ENCODE peak calls at places on chromosomes 6 and 20, in nine cellular contexts. One of them, this sample, is unnamed.

GRCh38 chr6:166360243-166361079 is 18.1 kb upstream of the SFT2D1 start:
- DNase-seq in IMR-90: peak
- DNase-seq in cortex of kidney: no peak
- DNase-seq in activated T-cell treated with anti-CD3 and anti-CD28 coated beads for 24 hours: no peak
- DNase-seq in caudate nucleus: no peak
- DNase-seq in lower lobe of right lung: no peak
- DNase-seq in ELR: peak
- DNase-seq in cardiac muscle cell: no peak
- DNase-seq in GM23338: no peak
- DNase-seq in this sample: no peak

GRCh38 chr20:36465109-36466080 is 75.9 kb upstream of the MYL9 start:
- DNase-seq in caudate nucleus: no peak
- DNase-seq in cortex of kidney: no peak
- DNase-seq in lower lobe of right lung: no peak
- DNase-seq in IMR-90: peak
- DNase-seq in cardiac muscle cell: no peak
- DNase-seq in GM23338: peak
- DNase-seq in activated T-cell treated with anti-CD3 and anti-CD28 coated beads for 24 hours: peak
- DNase-seq in ELR: peak
- DNase-seq in this sample: peak

GRCh38 chr6:78487401-78487800 is 379.9 kb upstream of the IRAK1BP1 start:
- DNase-seq in ELR: peak
- DNase-seq in cardiac muscle cell: no peak
- DNase-seq in lower lobe of right lung: no peak
- DNase-seq in IMR-90: peak
- DNase-seq in GM23338: no peak
- DNase-seq in caudate nucleus: no peak
- DNase-seq in cortex of kidney: no peak
- DNase-seq in activated T-cell treated with anti-CD3 and anti-CD28 coated beads for 24 hours: no peak
- DNase-seq in this sample: no peak

GRCh38 chr6:11223296-11223695 is 9.2 kb downstream of the NEDD9 start:
- DNase-seq in activated T-cell treated with anti-CD3 and anti-CD28 coated beads for 24 hours: no peak
- DNase-seq in cortex of kidney: no peak
- DNase-seq in ELR: no peak
- DNase-seq in cardiac muscle cell: no peak
- DNase-seq in IMR-90: no peak
- DNase-seq in caudate nucleus: no peak
- DNase-seq in GM23338: no peak
- DNase-seq in lower lobe of right lung: no peak
- DNase-seq in this sample: no peak

GRCh38 chr6:21678990-21679389 is 85.4 kb downstream of the SOX4 start:
- DNase-seq in ELR: peak
- DNase-seq in IMR-90: peak
- DNase-seq in caudate nucleus: no peak
- DNase-seq in activated T-cell treated with anti-CD3 and anti-CD28 coated beads for 24 hours: no peak
- DNase-seq in GM23338: no peak
- DNase-seq in lower lobe of right lung: no peak
- DNase-seq in cortex of kidney: no peak
- DNase-seq in cardiac muscle cell: no peak
- DNase-seq in this sample: no peak

GRCh38 chr6:90111387-90111786 is 185.3 kb downstream of the BACH2 start:
- DNase-seq in lower lobe of right lung: no peak
- DNase-seq in IMR-90: no peak
- DNase-seq in cardiac muscle cell: no peak
- DNase-seq in cortex of kidney: no peak
- DNase-seq in GM23338: no peak
- DNase-seq in activated T-cell treated with anti-CD3 and anti-CD28 coated beads for 24 hours: no peak
- DNase-seq in ELR: no peak
- DNase-seq in caudate nucleus: no peak
- DNase-seq in this sample: no peak

GRCh38 chr20:49704932-49705336 is 8.7 kb downstream of the B4GALT5 start:
- DNase-seq in ELR: no peak
- DNase-seq in lower lobe of right lung: no peak
- DNase-seq in cortex of kidney: no peak
- DNase-seq in GM23338: no peak
- DNase-seq in cardiac muscle cell: no peak
- DNase-seq in IMR-90: no peak
- DNase-seq in caudate nucleus: no peak
- DNase-seq in activated T-cell treated with anti-CD3 and anti-CD28 coated beads for 24 hours: no peak
- DNase-seq in this sample: no peak

GRCh38 chr6:150025201-150025917 is at the start of gene RAET1L:
- DNase-seq in cardiac muscle cell: no peak
- DNase-seq in caudate nucleus: no peak
- DNase-seq in ELR: peak
- DNase-seq in IMR-90: peak
- DNase-seq in cortex of kidney: no peak
- DNase-seq in GM23338: peak
- DNase-seq in lower lobe of right lung: no peak
- DNase-seq in activated T-cell treated with anti-CD3 and anti-CD28 coated beads for 24 hours: no peak
- DNase-seq in this sample: no peak

GRCh38 chr6:35354361-35355135 is 12.2 kb downstream of the PPARD start:
- DNase-seq in cortex of kidney: no peak
- DNase-seq in lower lobe of right lung: no peak
- DNase-seq in activated T-cell treated with anti-CD3 and anti-CD28 coated beads for 24 hours: no peak
- DNase-seq in GM23338: no peak
- DNase-seq in ELR: no peak
- DNase-seq in caudate nucleus: no peak
- DNase-seq in IMR-90: peak
- DNase-seq in cardiac muscle cell: no peak
- DNase-seq in this sample: no peak

GRCh38 chr6:33595001-33595846 is 15.1 kb upstream of the BAK1 start:
- DNase-seq in ELR: peak
- DNase-seq in cardiac muscle cell: no peak
- DNase-seq in activated T-cell treated with anti-CD3 and anti-CD28 coated beads for 24 hours: no peak
- DNase-seq in GM23338: no peak
- DNase-seq in lower lobe of right lung: no peak
- DNase-seq in caudate nucleus: no peak
- DNase-seq in cortex of kidney: no peak
- DNase-seq in IMR-90: peak
- DNase-seq in this sample: no peak

GRCh38 chr20:45316150-45317080 is 8.3 kb upstream of the MATN4 start:
- DNase-seq in cardiac muscle cell: no peak
- DNase-seq in caudate nucleus: no peak
- DNase-seq in activated T-cell treated with anti-CD3 and anti-CD28 coated beads for 24 hours: no peak
- DNase-seq in cortex of kidney: no peak
- DNase-seq in IMR-90: no peak
- DNase-seq in lower lobe of right lung: no peak
- DNase-seq in GM23338: no peak
- DNase-seq in ELR: no peak
- DNase-seq in this sample: no peak

GRCh38 chr6:7479801-7480266 is 61.6 kb upstream of the DSP start:
- DNase-seq in cortex of kidney: no peak
- DNase-seq in IMR-90: peak
- DNase-seq in activated T-cell treated with anti-CD3 and anti-CD28 coated beads for 24 hours: no peak
- DNase-seq in lower lobe of right lung: no peak
- DNase-seq in ELR: peak
- DNase-seq in caudate nucleus: no peak
- DNase-seq in cardiac muscle cell: peak
- DNase-seq in GM23338: no peak
- DNase-seq in this sample: peak

GRCh38 chr6:83417880-83418663 is 12.8 kb downstream of the ME1 start:
- DNase-seq in cardiac muscle cell: peak
- DNase-seq in activated T-cell treated with anti-CD3 and anti-CD28 coated beads for 24 hours: no peak
- DNase-seq in caudate nucleus: no peak
- DNase-seq in cortex of kidney: no peak
- DNase-seq in GM23338: peak
- DNase-seq in IMR-90: peak
- DNase-seq in lower lobe of right lung: no peak
- DNase-seq in ELR: peak
- DNase-seq in this sample: peak

GRCh38 chr6:24524801-24525200 is 30.0 kb downstream of the ALDH5A1 start:
- DNase-seq in caudate nucleus: no peak
- DNase-seq in activated T-cell treated with anti-CD3 and anti-CD28 coated beads for 24 hours: no peak
- DNase-seq in cortex of kidney: no peak
- DNase-seq in lower lobe of right lung: no peak
- DNase-seq in IMR-90: peak
- DNase-seq in GM23338: peak
- DNase-seq in ELR: peak
- DNase-seq in cardiac muscle cell: peak
- DNase-seq in this sample: peak

GRCh38 chr6:143591441-143591840 is 79.9 kb upstream of the FUCA2 start:
- DNase-seq in IMR-90: no peak
- DNase-seq in activated T-cell treated with anti-CD3 and anti-CD28 coated beads for 24 hours: no peak
- DNase-seq in lower lobe of right lung: no peak
- DNase-seq in GM23338: no peak
- DNase-seq in cardiac muscle cell: no peak
- DNase-seq in caudate nucleus: no peak
- DNase-seq in ELR: no peak
- DNase-seq in cortex of kidney: no peak
- DNase-seq in this sample: no peak

GRCh38 chr20:64055893-64056638 is 6.6 kb upstream of the SOX18 start:
- DNase-seq in GM23338: peak
- DNase-seq in cortex of kidney: no peak
- DNase-seq in cardiac muscle cell: no peak
- DNase-seq in activated T-cell treated with anti-CD3 and anti-CD28 coated beads for 24 hours: no peak
- DNase-seq in caudate nucleus: no peak
- DNase-seq in ELR: no peak
- DNase-seq in IMR-90: peak
- DNase-seq in lower lobe of right lung: peak
- DNase-seq in this sample: no peak

GRCh38 chr6:36028088-36028886 is 679 bp downstream of the MAPK14 start:
- DNase-seq in caudate nucleus: peak
- DNase-seq in cortex of kidney: no peak
- DNase-seq in GM23338: peak
- DNase-seq in activated T-cell treated with anti-CD3 and anti-CD28 coated beads for 24 hours: peak
- DNase-seq in IMR-90: peak
- DNase-seq in lower lobe of right lung: peak
- DNase-seq in ELR: peak
- DNase-seq in cardiac muscle cell: peak
- DNase-seq in this sample: no peak

GRCh38 chr6:31557443-31558317 is 10.3 kb downstream of the NFKBIL1 start:
- DNase-seq in IMR-90: no peak
- DNase-seq in lower lobe of right lung: no peak
- DNase-seq in cortex of kidney: no peak
- DNase-seq in GM23338: no peak
- DNase-seq in cardiac muscle cell: no peak
- DNase-seq in caudate nucleus: no peak
- DNase-seq in ELR: no peak
- DNase-seq in activated T-cell treated with anti-CD3 and anti-CD28 coated beads for 24 hours: no peak
- DNase-seq in this sample: no peak

GRCh38 chr20:36472656-36473071 is 68.7 kb upstream of the MYL9 start:
- DNase-seq in cortex of kidney: no peak
- DNase-seq in caudate nucleus: no peak
- DNase-seq in cardiac muscle cell: no peak
- DNase-seq in IMR-90: no peak
- DNase-seq in ELR: peak
- DNase-seq in lower lobe of right lung: peak
- DNase-seq in activated T-cell treated with anti-CD3 and anti-CD28 coated beads for 24 hours: no peak
- DNase-seq in GM23338: peak
- DNase-seq in this sample: no peak

GRCh38 chr20:15654208-15654649 is 919.0 kb downstream of the KIF16B start:
- DNase-seq in cortex of kidney: no peak
- DNase-seq in cardiac muscle cell: peak
- DNase-seq in caudate nucleus: no peak
- DNase-seq in activated T-cell treated with anti-CD3 and anti-CD28 coated beads for 24 hours: no peak
- DNase-seq in ELR: peak
- DNase-seq in GM23338: peak
- DNase-seq in lower lobe of right lung: no peak
- DNase-seq in IMR-90: peak
- DNase-seq in this sample: no peak

GRCh38 chr6:73984851-73985250 is 288.8 kb downstream of the CD109 start:
- DNase-seq in ELR: no peak
- DNase-seq in IMR-90: no peak
- DNase-seq in cardiac muscle cell: no peak
- DNase-seq in caudate nucleus: no peak
- DNase-seq in lower lobe of right lung: no peak
- DNase-seq in activated T-cell treated with anti-CD3 and anti-CD28 coated beads for 24 hours: no peak
- DNase-seq in GM23338: no peak
- DNase-seq in cortex of kidney: no peak
- DNase-seq in this sample: no peak

GRCh38 chr6:46510656-46511055 is 19.4 kb upstream of the RCAN2 start:
- DNase-seq in IMR-90: no peak
- DNase-seq in GM23338: no peak
- DNase-seq in lower lobe of right lung: no peak
- DNase-seq in caudate nucleus: no peak
- DNase-seq in cortex of kidney: no peak
- DNase-seq in activated T-cell treated with anti-CD3 and anti-CD28 coated beads for 24 hours: no peak
- DNase-seq in cardiac muscle cell: no peak
- DNase-seq in ELR: no peak
- DNase-seq in this sample: no peak

GRCh38 chr6:67933278-67933677 is 701.8 kb upstream of the ADGRB3 start:
- DNase-seq in cortex of kidney: no peak
- DNase-seq in activated T-cell treated with anti-CD3 and anti-CD28 coated beads for 24 hours: no peak
- DNase-seq in lower lobe of right lung: no peak
- DNase-seq in cardiac muscle cell: no peak
- DNase-seq in IMR-90: no peak
- DNase-seq in GM23338: peak
- DNase-seq in ELR: no peak
- DNase-seq in caudate nucleus: no peak
- DNase-seq in this sample: no peak

GRCh38 chr6:44217332-44218143 is 812 bp downstream of the MYMX start:
- DNase-seq in IMR-90: peak
- DNase-seq in activated T-cell treated with anti-CD3 and anti-CD28 coated beads for 24 hours: no peak
- DNase-seq in ELR: no peak
- DNase-seq in cardiac muscle cell: no peak
- DNase-seq in caudate nucleus: peak
- DNase-seq in GM23338: peak
- DNase-seq in cortex of kidney: no peak
- DNase-seq in lower lobe of right lung: no peak
- DNase-seq in this sample: no peak

GRCh38 chr20:21436186-21436585 is 38.9 kb upstream of the NKX2-4 start:
- DNase-seq in ELR: peak
- DNase-seq in GM23338: no peak
- DNase-seq in cardiac muscle cell: no peak
- DNase-seq in lower lobe of right lung: no peak
- DNase-seq in caudate nucleus: no peak
- DNase-seq in IMR-90: peak
- DNase-seq in cortex of kidney: no peak
- DNase-seq in activated T-cell treated with anti-CD3 and anti-CD28 coated beads for 24 hours: no peak
- DNase-seq in this sample: no peak

GRCh38 chr6:97189767-97190166 is 93.2 kb downstream of the MMS22L start:
- DNase-seq in GM23338: no peak
- DNase-seq in caudate nucleus: no peak
- DNase-seq in cortex of kidney: no peak
- DNase-seq in activated T-cell treated with anti-CD3 and anti-CD28 coated beads for 24 hours: no peak
- DNase-seq in lower lobe of right lung: no peak
- DNase-seq in ELR: peak
- DNase-seq in IMR-90: peak
- DNase-seq in cardiac muscle cell: no peak
- DNase-seq in this sample: no peak

GRCh38 chr20:57499676-57500075 is 25.3 kb downstream of the CTCFL start:
- DNase-seq in caudate nucleus: no peak
- DNase-seq in activated T-cell treated with anti-CD3 and anti-CD28 coated beads for 24 hours: no peak
- DNase-seq in ELR: no peak
- DNase-seq in lower lobe of right lung: no peak
- DNase-seq in IMR-90: no peak
- DNase-seq in cortex of kidney: no peak
- DNase-seq in GM23338: no peak
- DNase-seq in cardiac muscle cell: no peak
- DNase-seq in this sample: no peak

This sample was measured in NCI-H2227 treated with DMSO at 0.1 percent for 48 hours.